ENCODE peak calls at places on chromosomes 16 and 17, in ten cellular contexts. O, Q, K, P, Y, A, L, T, N and M are unnamed samples.

GRCh38 chr17:61414141-61414935 is 14.7 kb downstream of the TBX2 start:
- DNase-seq in O (peak), Q (no peak), K (peak), P (no peak), Y (no peak), A (no peak), L (peak), T (peak), N (no peak), M (peak)

GRCh38 chr16:50165473-50165872 is 12.4 kb downstream of the TENT4B start:
- DNase-seq in O (no peak), Q (no peak), K (no peak), P (no peak), Y (no peak), A (no peak), L (no peak), T (no peak), N (no peak), M (no peak)

GRCh38 chr17:42459983-42460300 is 1.3 kb downstream of the ATP6V0A1 start:
- DNase-seq in O (no peak), Q (no peak), K (no peak), P (no peak), Y (no peak), A (no peak), L (no peak), T (no peak), N (no peak), M (no peak)

GRCh38 chr16:55444754-55445485 is 34.1 kb upstream of the MMP2 start:
- DNase-seq in O (no peak), Q (no peak), K (no peak), P (no peak), Y (no peak), A (no peak), L (no peak), T (peak), N (peak), M (no peak)

GRCh38 chr16:27373312-27373711 is 28.7 kb upstream of the IL21R start:
- DNase-seq in O (no peak), Q (no peak), K (no peak), P (no peak), Y (no peak), A (no peak), L (no peak), T (no peak), N (no peak), M (peak)

GRCh38 chr16:48081656-48082055 is 74.1 kb downstream of the ABCC12 start:
- DNase-seq in O (no peak), Q (no peak), K (no peak), P (peak), Y (no peak), A (peak), L (no peak), T (no peak), N (no peak), M (no peak)

GRCh38 chr17:17626151-17626805 is 34.8 kb upstream of the PEMT start:
- DNase-seq in O (no peak), Q (no peak), K (no peak), P (no peak), Y (peak), A (no peak), L (no peak), T (no peak), N (no peak), M (no peak)

GRCh38 chr16:85800321-85800669 is 800 bp downstream of the COX4I1 start:
- DNase-seq in O (no peak), Q (no peak), K (no peak), P (no peak), Y (no peak), A (no peak), L (no peak), T (no peak), N (no peak), M (no peak)

GRCh38 chr16:29978081-29978480 is 4.4 kb downstream of the TAOK2 start:
- DNase-seq in O (no peak), Q (no peak), K (no peak), P (no peak), Y (no peak), A (no peak), L (no peak), T (no peak), N (no peak), M (no peak)

GRCh38 chr17:50364715-50365114 is 8.3 kb downstream of the MRPL27 start:
- DNase-seq in O (no peak), Q (no peak), K (no peak), P (no peak), Y (no peak), A (peak), L (no peak), T (peak), N (no peak), M (no peak)

GRCh38 chr17:36936455-36936934 is 780 bp upstream of the LHX1 start:
- DNase-seq in O (no peak), Q (no peak), K (no peak), P (no peak), Y (no peak), A (peak), L (no peak), T (no peak), N (no peak), M (no peak)

GRCh38 chr17:39920218-39921210 is 2.1 kb upstream of the GSDMB start:
- DNase-seq in O (no peak), Q (no peak), K (no peak), P (no peak), Y (no peak), A (no peak), L (no peak), T (no peak), N (no peak), M (no peak)

GRCh38 chr16:19753815-19754643 is 36.0 kb downstream of the IQCK start:
- DNase-seq in O (no peak), Q (no peak), K (no peak), P (peak), Y (no peak), A (no peak), L (peak), T (no peak), N (peak), M (no peak)

GRCh38 chr17:7436556-7437368 is 1.5 kb downstream of the TMEM102 start:
- DNase-seq in O (peak), Q (peak), K (peak), P (peak), Y (no peak), A (peak), L (peak), T (peak), N (peak), M (no peak)

GRCh38 chr16:25052530-25052929 is 37.4 kb upstream of the ARHGAP17 start:
- DNase-seq in O (no peak), Q (no peak), K (no peak), P (no peak), Y (no peak), A (no peak), L (peak), T (no peak), N (peak), M (no peak)

GRCh38 chr17:29154516-29155234 is 25.5 kb downstream of the MYO18A start:
- DNase-seq in O (no peak), Q (no peak), K (no peak), P (no peak), Y (no peak), A (no peak), L (peak), T (no peak), N (peak), M (no peak)

GRCh38 chr17:27513849-27514248 is 57.6 kb downstream of the KSR1 start:
- DNase-seq in O (no peak), Q (no peak), K (no peak), P (no peak), Y (no peak), A (no peak), L (no peak), T (no peak), N (no peak), M (no peak)

GRCh38 chr17:45132569-45133463 is 501 bp upstream of the PLCD3 start:
- DNase-seq in O (peak), Q (peak), K (peak), P (peak), Y (no peak), A (peak), L (peak), T (peak), N (peak), M (no peak)
- TF ChIP-seq POLR2A in O (peak), Q (no peak), K (peak), P (peak), Y (no peak), A (peak), L (no peak), T (peak), N (peak), M (no peak)

GRCh38 chr17:12431188-12431587 is 234.5 kb upstream of the MYOCD start:
- DNase-seq in O (no peak), Q (no peak), K (no peak), P (no peak), Y (no peak), A (no peak), L (no peak), T (no peak), N (no peak), M (no peak)
- TF ChIP-seq POLR2A in O (no peak), Q (no peak), K (no peak), P (no peak), Y (no peak), A (no peak), L (no peak), T (no peak), N (no peak), M (no peak)

GRCh38 chr17:2593846-2594656 is 597 bp downstream of the PAFAH1B1 start:
- DNase-seq in O (peak), Q (peak), K (peak), P (peak), Y (no peak), A (peak), L (peak), T (peak), N (peak), M (no peak)
- TF ChIP-seq POLR2A in O (no peak), Q (no peak), K (no peak), P (peak), Y (peak), A (peak), L (no peak), T (no peak), N (no peak), M (no peak)

DNA sequence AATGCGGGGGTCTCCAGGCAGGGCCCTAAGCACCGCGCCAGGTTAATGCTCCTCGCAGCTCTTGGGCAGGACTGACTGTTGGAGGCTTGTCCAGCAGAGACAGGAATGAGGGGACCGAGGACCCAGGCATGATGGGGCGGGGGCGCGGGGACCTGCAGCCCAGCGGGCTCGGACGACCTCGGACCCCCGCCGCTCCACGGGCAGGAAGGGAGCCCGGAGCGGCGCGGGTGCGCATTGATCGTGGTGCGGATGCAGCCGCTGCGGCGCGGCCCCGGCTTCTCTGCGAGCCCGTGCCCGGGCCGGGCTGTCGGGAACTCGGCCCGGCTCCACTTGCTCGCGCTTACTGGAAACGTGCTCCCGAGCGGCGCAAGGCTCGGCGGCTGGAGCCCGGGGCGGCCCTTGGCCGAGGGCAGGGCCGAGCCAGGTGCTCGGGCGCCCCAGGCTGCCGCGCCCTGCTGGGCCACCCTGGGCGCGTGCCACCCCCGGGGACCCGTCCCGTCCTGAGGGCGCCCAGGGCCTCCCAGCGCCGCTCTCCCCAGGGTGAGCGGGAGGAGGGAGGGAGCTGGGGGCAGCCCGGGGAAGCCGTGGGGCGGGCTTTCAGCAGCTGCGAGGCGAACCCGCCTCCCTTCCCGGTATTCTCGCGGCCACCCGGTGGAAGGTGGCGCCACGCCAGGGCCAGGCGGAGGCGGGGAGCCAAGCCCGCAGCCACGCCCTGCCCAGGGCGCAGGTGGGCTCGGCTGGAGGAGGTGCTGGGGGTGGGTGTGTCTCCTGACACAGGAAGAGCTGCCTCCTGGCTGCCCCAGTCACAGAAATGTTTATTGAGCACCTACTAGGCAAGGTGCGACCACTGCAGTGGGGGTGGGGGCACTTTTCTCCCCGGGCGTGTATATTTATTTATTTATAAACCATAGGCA is 45.9 kb downstream of the SOCS3 start:
- DNase-seq in O (peak), Q (peak), K (peak), P (peak), Y (peak), A (peak), L (peak), T (peak), N (peak), M (no peak)
- TF ChIP-seq POLR2A in O (peak), Q (no peak), K (no peak), P (peak), Y (no peak), A (peak), L (no peak), T (no peak), N (peak), M (no peak)

DNA sequence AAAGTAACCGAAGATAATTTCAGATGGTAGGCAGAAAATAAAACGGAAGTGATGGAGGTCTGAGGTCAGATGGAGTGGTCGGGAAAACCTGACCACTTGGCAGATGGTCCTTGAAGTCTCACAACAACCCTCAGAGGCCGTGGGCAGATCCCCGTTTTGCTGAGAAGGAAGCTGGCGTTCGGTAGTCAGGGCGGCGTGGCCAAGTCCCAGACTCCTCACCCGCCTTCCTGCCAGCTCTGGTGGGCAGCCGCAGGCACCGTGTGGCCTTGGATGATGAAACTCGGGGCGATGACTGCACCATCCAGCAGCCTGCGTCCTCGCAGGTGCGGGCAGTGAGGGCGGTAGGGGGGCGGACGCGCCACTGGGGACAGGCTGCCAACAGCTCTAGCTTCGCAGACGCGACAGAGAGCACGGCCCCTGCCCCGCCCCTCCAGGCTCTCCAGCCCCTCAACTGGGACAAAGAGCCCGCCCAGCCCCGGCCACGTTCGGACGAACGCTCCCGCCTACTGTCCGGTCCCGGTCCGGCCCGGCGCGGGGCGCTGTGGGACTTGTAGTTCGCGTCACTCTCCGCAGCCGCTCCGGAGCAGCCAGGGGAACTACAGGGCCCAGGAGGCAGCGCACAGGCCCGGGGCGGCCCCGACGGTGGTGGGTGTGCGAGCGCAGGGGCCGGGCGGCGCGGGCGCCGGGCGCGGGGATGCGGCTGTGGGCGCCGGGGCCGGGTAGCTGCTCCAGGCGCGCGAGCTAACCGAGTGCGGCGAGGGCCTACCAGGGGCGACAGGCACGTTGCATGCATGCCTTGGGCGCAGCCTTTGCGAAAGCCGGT is at the start of gene GPT2:
- DNase-seq in O (peak), Q (peak), K (peak), P (peak), Y (peak), A (peak), L (peak), T (peak), N (peak), M (no peak)
- TF ChIP-seq POLR2A in O (no peak), Q (no peak), K (no peak), P (peak), Y (peak), A (peak), L (no peak), T (no peak), N (peak), M (no peak)

GRCh38 chr17:57462007-57462579 is 205.8 kb downstream of the MSI2 start:
- DNase-seq in O (no peak), Q (no peak), K (no peak), P (no peak), Y (no peak), A (no peak), L (no peak), T (no peak), N (no peak), M (no peak)
- TF ChIP-seq POLR2A in O (no peak), Q (no peak), K (no peak), P (no peak), Y (no peak), A (no peak), L (no peak), T (no peak), N (no peak), M (no peak)

GRCh38 chr17:82316651-82317393 is 586 bp downstream of the CD7 start:
- DNase-seq in O (no peak), Q (peak), K (no peak), P (no peak), Y (no peak), A (no peak), L (no peak), T (no peak), N (no peak), M (no peak)

GRCh38 chr17:82317394-82318168 is at the start of gene CD7:
- DNase-seq in O (no peak), Q (no peak), K (no peak), P (no peak), Y (no peak), A (no peak), L (no peak), T (no peak), N (no peak), M (no peak)

GRCh38 chr17:82314721-82315605 is 2.4 kb downstream of the CD7 start:
- DNase-seq in O (no peak), Q (no peak), K (no peak), P (no peak), Y (no peak), A (no peak), L (no peak), T (no peak), N (no peak), M (no peak)

GRCh38 chr17:82314012-82314720 is 3.2 kb downstream of the CD7 start:
- DNase-seq in O (no peak), Q (no peak), K (no peak), P (no peak), Y (no peak), A (no peak), L (no peak), T (no peak), N (no peak), M (no peak)

DNA sequence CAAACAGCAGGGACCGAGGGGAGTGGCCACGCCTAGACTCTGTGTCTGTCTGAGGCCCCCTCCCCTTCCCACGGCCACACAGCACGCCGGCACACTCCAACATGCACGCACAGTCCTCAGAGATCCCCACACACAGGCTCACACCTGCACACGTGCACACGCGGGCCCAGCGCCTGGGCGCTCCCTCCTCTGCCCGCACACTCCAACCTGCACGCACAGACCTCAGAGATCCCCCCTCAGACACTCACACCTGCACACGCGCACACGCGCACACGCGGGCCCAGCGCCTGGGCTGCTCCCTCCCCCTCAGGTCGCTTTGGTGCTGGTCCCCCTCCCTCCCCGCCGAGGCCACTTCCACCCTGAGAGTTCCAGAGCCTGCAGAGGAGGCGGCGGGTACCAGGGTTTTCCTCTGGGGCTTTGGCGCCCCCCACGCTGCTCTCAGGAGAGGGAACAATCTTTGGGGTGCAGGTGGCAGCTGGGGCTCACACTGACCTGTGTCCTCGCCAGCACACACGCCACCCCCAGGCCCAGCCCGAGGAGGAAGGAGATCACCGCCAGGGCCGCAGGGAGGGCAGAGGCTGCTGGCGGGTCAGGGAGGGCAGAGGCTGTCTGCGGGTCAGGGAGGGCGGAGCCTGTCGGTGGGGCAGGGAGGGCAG is 1.6 kb downstream of the CD7 start:
- DNase-seq in O (no peak), Q (no peak), K (no peak), P (no peak), Y (no peak), A (no peak), L (no peak), T (no peak), N (no peak), M (no peak)
- TF ChIP-seq POLR2A in O (no peak), Q (no peak), K (no peak), P (no peak), Y (no peak), A (no peak), L (no peak), T (no peak), N (no peak), M (no peak)

DNA sequence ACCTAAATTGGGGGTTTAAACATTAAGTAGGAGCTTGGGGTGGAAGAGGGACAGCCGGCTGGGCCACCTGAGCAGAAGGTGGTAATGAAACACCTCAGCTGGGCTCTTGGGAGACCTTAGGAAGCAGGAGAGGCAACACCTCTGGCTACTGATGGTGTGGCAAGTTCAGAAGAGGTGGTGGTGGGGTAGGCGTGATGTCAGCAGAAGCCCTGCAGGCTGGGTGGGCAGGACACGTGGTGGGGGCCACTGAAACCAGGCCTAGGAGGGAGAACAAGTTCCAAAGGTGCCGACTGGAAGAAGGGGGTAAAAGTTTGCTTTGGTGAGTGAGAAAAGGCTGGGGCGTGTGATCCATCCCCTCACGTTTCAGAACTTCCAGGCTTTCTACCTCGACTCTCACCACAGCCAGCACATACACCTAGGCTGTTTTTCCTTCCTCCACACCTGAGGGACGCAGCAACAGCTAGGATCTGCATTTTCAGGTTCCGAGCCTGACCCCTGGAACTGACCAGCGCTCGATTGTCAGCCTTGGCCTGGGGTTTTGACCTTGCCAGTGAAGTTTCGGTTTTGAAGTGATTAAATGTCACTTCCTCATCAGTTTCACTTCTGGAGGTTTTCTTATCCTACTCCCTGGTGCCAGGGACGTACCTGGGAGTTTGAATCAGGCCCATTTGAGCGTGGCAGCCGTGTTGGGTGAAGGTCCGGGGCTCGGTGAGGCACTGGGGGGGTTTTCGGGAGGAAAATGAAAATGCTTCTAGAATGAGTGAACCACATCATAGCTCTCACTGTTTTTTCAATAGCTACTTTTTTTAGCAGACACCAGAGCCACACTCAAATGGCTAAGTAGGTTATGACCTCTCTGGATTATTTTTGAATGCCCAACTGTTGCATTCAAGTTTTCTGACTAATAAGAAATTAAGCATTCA is 10.0 kb downstream of the SNN start:
- DNase-seq in O (no peak), Q (peak), K (no peak), P (no peak), Y (no peak), A (no peak), L (no peak), T (peak), N (no peak), M (no peak)
- TF ChIP-seq POLR2A in O (no peak), Q (no peak), K (no peak), P (no peak), Y (no peak), A (no peak), L (no peak), T (no peak), N (no peak), M (no peak)